ENCODE peak calls at places on chromosomes 4 and X, in seven cellular contexts. R is CD4-positive, alpha-beta memory T cell; H is GM23338; C is left lung; Q is prostate gland; I is fibroblast of lung; V is heart right ventricle. T is an unnamed sample.

GRCh38 chr4:107654694-107655093 is 65.3 kb downstream of the PAPSS1 start:
- DNase-seq in I (peak; percentile 5), H (no peak), C (no peak), Q (no peak), V (no peak), R (no peak), T (no peak)

GRCh38 chrX:17917945-17918577 is 57.0 kb upstream of the RAI2 start:
- DNase-seq in C (no peak), I (no peak), V (no peak), R (no peak), H (no peak), Q (no peak), T (no peak)

GRCh38 chr4:72558655-72559054 is 10.4 kb downstream of the ADAMTS3 start:
- DNase-seq in R (no peak), V (no peak), C (no peak), Q (no peak), I (no peak), H (no peak), T (no peak)

GRCh38 chr4:53055274-53055673 is 193.2 kb downstream of the RASL11B start:
- DNase-seq in V (no peak), Q (no peak), C (no peak), I (peak; percentile 91), R (no peak), H (no peak), T (no peak)

GRCh38 chr4:124132161-124132560 is 580.4 kb downstream of the ANKRD50 start:
- DNase-seq in Q (no peak), H (no peak), I (peak; percentile 53), V (no peak), C (no peak), R (no peak), T (no peak)

GRCh38 chr4:52951016-52951415 is 88.9 kb downstream of the RASL11B start:
- DNase-seq in Q (no peak), I (no peak), R (no peak), C (no peak), H (no peak), V (no peak), T (no peak)

GRCh38 chrX:123695242-123695641 is 37.6 kb downstream of the THOC2 start:
- DNase-seq in I (no peak), C (no peak), V (no peak), H (no peak), Q (no peak), R (no peak), T (no peak)

GRCh38 chr4:39616651-39617050 is 22.0 kb downstream of the SMIM14 start:
- DNase-seq in Q (no peak), V (no peak), C (no peak), R (no peak), I (peak; percentile 80), H (no peak), T (no peak)

GRCh38 chr4:185395255-185395955 is at the start of gene LRP2BP:
- DNase-seq in V (no peak), H (no peak), C (no peak), I (no peak), R (no peak), Q (no peak), T (no peak)

GRCh38 chrX:35670894-35671293 is 127.2 kb upstream of the MAGEB16 start:
- DNase-seq in V (no peak), H (no peak), I (no peak), R (no peak), Q (no peak), C (no peak), T (no peak)

GRCh38 chrX:27598312-27598711 is 8.2 kb downstream of the DCAF8L2 start:
- DNase-seq in H (peak; percentile 9), Q (no peak), I (peak; percentile 25), R (no peak), V (peak; percentile 3), C (no peak), T (no peak)

GRCh38 chr4:73614468-73614867 is 5.8 kb downstream of the RASSF6 start:
- DNase-seq in R (no peak), H (no peak), V (no peak), C (no peak), Q (no peak), I (no peak), T (no peak)
- H3K4me3 ChIP-seq in R (no peak overlapping the region), H (no peak overlapping the region), V (no peak overlapping the region), C (no peak overlapping the region), Q (no peak overlapping the region), I (no peak overlapping the region), T (no peak overlapping the region)

DNA sequence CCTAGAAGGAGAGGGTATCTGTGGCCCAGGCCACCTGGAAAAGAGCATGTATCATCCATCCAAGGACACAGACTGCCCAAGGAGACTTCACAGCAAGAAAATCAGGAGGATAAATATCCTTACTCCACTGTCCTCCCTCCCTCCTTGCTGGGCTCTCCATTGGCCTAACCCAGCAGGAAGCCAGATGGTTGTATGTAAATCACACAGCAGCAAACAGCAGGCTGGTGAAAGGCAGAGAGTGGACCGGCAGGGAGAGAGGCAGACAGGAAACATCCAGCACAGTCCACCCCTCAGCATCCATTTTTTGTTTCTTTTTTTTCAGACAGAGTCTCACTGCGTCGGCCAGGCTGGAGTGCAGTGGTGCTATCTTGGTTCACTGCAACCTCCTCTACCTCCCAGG is 17.5 kb downstream of the TXK start:
- DNase-seq in R (no peak), Q (no peak), I (no peak), V (no peak), H (peak; percentile 26), C (no peak), T (no peak)
- H3K27ac ChIP-seq in R (no peak overlapping the region), Q (no peak overlapping the region), I (no peak overlapping the region), V (no peak overlapping the region), H (no peak overlapping the region), C (no peak overlapping the region), T (no peak overlapping the region)

DNA sequence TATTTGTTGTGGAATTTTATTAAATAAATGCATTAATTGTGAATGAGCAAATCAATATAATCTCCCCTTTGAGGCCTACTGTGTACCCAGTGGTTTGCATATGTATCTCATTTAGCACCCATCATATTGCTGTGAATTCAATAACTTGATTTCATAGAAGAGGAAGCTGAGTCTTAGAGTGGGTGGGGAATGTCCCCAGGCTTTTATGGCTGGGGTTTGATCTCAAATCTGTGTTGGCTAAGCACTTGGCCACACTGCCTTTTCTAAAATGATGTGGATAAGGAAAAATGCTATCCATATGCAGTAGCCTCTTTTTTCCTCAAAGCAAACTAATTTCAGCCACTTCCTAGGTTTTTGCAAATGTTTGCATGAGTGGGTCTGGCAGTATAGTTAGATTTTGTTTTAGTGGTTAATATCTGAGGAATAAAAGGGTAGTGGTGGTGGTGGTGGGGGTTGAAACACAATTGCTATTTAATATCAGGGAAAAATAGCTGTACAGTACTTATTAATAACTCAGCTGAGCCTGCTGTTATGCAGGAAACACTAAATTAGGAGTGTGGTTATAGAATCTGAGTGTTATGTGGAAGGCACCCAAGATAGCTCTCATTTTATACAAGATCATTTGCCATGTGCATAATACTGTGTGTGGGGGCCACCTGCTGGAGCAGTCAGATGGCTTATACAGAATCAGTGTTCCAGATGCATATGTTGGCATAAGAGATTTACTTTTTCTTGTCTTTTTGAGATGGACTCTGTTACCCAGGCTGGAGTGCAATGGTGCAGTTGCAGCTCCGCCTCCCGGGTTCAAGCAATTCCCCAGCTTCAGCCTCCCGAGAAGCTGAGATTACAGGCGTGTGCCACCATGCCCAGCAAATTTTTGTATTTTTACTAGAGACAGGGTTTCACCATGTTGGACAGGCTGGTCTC is 108.0 kb downstream of the TMEM131L start:
- DNase-seq in V (peak; percentile 68), I (peak; percentile 81), H (no peak), R (peak; percentile 74), C (peak; percentile 59), Q (peak; percentile 58), T (no peak)
- H3K4me3 ChIP-seq in V (no peak overlapping the region), I (no peak overlapping the region), H (no peak overlapping the region), R (no peak overlapping the region), C (no peak overlapping the region), Q (no peak overlapping the region), T (no peak overlapping the region)

GRCh38 chr4:6449746-6450369 is 22.6 kb downstream of the PPP2R2C start:
- DNase-seq in I (no peak), H (no peak), Q (no peak), R (no peak), C (no peak), V (no peak), T (no peak)

GRCh38 chr4:6452116-6452896 is 20.1 kb downstream of the PPP2R2C start:
- DNase-seq in I (no peak), C (no peak), V (no peak), H (no peak), Q (no peak), R (no peak), T (no peak)

GRCh38 chr4:6452897-6453687 is 19.3 kb downstream of the PPP2R2C start:
- DNase-seq in H (no peak), C (no peak), Q (no peak), V (no peak), R (no peak), I (no peak), T (no peak)

GRCh38 chr4:6450709-6451108 is 21.7 kb downstream of the PPP2R2C start:
- DNase-seq in H (no peak), R (no peak), V (no peak), C (no peak), I (no peak), Q (no peak), T (no peak)

DNA sequence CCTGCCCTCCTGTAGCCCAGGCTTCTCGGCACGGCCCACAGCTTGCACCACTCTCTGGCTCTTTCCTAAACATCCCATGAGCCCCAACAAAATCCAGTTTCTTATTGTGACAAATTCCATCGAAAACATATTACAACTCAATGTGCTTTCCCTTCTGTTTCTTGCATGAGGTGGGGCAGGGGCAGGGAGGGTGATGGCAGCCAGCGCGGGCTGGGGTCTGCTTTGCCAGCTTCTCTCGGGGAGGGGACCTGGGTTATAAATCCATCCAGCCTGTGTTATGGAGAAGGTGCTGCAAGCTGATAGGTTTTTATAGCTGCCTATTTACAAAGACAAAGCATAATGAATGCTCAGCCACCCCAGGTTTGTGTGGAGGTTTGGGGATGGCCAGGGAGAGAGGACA is 21.1 kb downstream of the PPP2R2C start:
- DNase-seq in V (no peak), R (no peak), H (no peak), I (no peak), C (no peak), Q (no peak), T (no peak)
- H3K27ac ChIP-seq in V (no peak overlapping the region), R (no peak overlapping the region), H (no peak overlapping the region), I (no peak overlapping the region), C (no peak overlapping the region), Q (no peak overlapping the region), T (no peak overlapping the region)

GRCh38 chr4:30726090-30726668 is 6.0 kb downstream of the PCDH7 start:
- DNase-seq in I (peak; percentile 36), V (no peak), C (no peak), H (no peak), Q (no peak), R (no peak), T (no peak)
- H3K4me3 ChIP-seq in I (peak overlapping the region; percentile 11), V (peak overlapping the region; percentile 61), C (no peak overlapping the region), H (no peak overlapping the region), Q (no peak overlapping the region), R (no peak overlapping the region), T (no peak overlapping the region)

T was measured in suprapubic skin.